ENCODE peak calls at places on chromosomes 3 and 15, in four cellular contexts. R is astrocyte of the spinal cord, Y is astrocyte, M is OCI-LY7. G is an unnamed sample.

GRCh38 chr3:71421820-71422566 is 161.5 kb downstream of the FOXP1 start:
- DNase-seq in R (no peak), Y (no peak), M (peak), G (no peak)

GRCh38 chr3:159191454-159191853 is 389.6 kb downstream of the MFSD1 start:
- DNase-seq in R (peak), Y (peak), M (no peak), G (peak)

GRCh38 chr3:46948830-46949671 is 27.5 kb downstream of the CCDC12 start:
- DNase-seq in Y (no peak), R (no peak), M (no peak), G (no peak)

GRCh38 chr15:33852570-33852969 is 115.7 kb upstream of the CHRM5 start:
- DNase-seq in Y (peak), M (no peak), R (peak), G (peak)

GRCh38 chr3:125353659-125354058 is 21.5 kb downstream of the ZNF148 start:
- DNase-seq in M (no peak), R (no peak), Y (no peak), G (no peak)

GRCh38 chr15:88709960-88710715 is 71.3 kb downstream of the ISG20 start:
- DNase-seq in M (no peak), Y (no peak), R (no peak), G (no peak)

GRCh38 chr15:51162865-51163762 is 68.4 kb upstream of the TNFAIP8L3 start:
- DNase-seq in Y (peak), R (peak), M (peak), G (peak)

GRCh38 chr3:175005193-175005592 is 146.1 kb downstream of the NAALADL2 start:
- DNase-seq in R (no peak), M (no peak), Y (no peak), G (no peak)

GRCh38 chr3:112327371-112327951 is 5.5 kb upstream of the CD200 start:
- DNase-seq in R (peak), M (peak), Y (peak), G (peak)

GRCh38 chr3:105598047-105598796 is 231.5 kb downstream of the ALCAM start:
- DNase-seq in R (peak), M (no peak), Y (peak), G (peak)

GRCh38 chr3:184574552-184575430 is 13.2 kb downstream of the EPHB3 start:
- DNase-seq in M (peak), Y (no peak), R (no peak), G (no peak)

GRCh38 chr3:132180337-132180791 is 136.8 kb upstream of the ACP3 start:
- DNase-seq in Y (peak), M (peak), R (peak), G (peak)

GRCh38 chr3:95049841-95050240 is 987.0 kb downstream of the NSUN3 start:
- DNase-seq in M (no peak), R (no peak), Y (no peak), G (no peak)

GRCh38 chr3:24545917-24546316 is 51.3 kb upstream of the THRB start:
- DNase-seq in M (no peak), R (no peak), Y (no peak), G (peak)

GRCh38 chr3:71581981-71582611 is 1.4 kb downstream of the FOXP1 start:
- DNase-seq in M (peak), Y (peak), R (peak), G (peak)

GRCh38 chr3:149901770-149902169 is 68.9 kb downstream of the PFN2 start:
- DNase-seq in R (no peak), Y (no peak), M (no peak), G (no peak)

GRCh38 chr3:149895339-149895738 is 75.4 kb downstream of the PFN2 start:
- DNase-seq in Y (no peak), R (no peak), M (no peak), G (no peak)

GRCh38 chr3:149900322-149900721 is 70.4 kb downstream of the PFN2 start:
- DNase-seq in R (no peak), M (no peak), Y (no peak), G (no peak)

GRCh38 chr3:149895807-149896206 is 74.9 kb downstream of the PFN2 start:
- DNase-seq in R (no peak), Y (no peak), M (no peak), G (no peak)

GRCh38 chr3:149898771-149899170 is 71.9 kb downstream of the PFN2 start:
- DNase-seq in Y (peak), R (peak), M (no peak), G (peak)
- H3K4me3 ChIP-seq in Y (no peak), R (no peak), M (no peak), G (no peak)

GRCh38 chr15:49832421-49832980 is 211.7 kb downstream of the DTWD1 start:
- DNase-seq in R (peak), M (peak), Y (no peak), G (peak)
- TF ChIP-seq CTCF in R (peak), M (peak), Y (peak), G (peak)

GRCh38 chr3:170154569-170155143 is 26.9 kb downstream of the PHC3 start:
- DNase-seq in M (peak), R (no peak), Y (no peak), G (no peak)

GRCh38 chr3:170155604-170156003 is 25.9 kb downstream of the PHC3 start:
- DNase-seq in M (peak), R (no peak), Y (no peak), G (no peak)

GRCh38 chr3:170149016-170149415 is 32.5 kb downstream of the PHC3 start:
- DNase-seq in M (no peak), Y (no peak), R (no peak), G (no peak)

GRCh38 chr3:170159459-170159858 is 22.1 kb downstream of the PHC3 start:
- DNase-seq in M (no peak), Y (no peak), R (no peak), G (no peak)

GRCh38 chr3:170154084-170154483 is 27.4 kb downstream of the PHC3 start:
- DNase-seq in Y (peak), M (no peak), R (peak), G (no peak)
- H3K4me3 ChIP-seq in Y (no peak), M (peak), R (no peak), G (no peak)

DNA sequence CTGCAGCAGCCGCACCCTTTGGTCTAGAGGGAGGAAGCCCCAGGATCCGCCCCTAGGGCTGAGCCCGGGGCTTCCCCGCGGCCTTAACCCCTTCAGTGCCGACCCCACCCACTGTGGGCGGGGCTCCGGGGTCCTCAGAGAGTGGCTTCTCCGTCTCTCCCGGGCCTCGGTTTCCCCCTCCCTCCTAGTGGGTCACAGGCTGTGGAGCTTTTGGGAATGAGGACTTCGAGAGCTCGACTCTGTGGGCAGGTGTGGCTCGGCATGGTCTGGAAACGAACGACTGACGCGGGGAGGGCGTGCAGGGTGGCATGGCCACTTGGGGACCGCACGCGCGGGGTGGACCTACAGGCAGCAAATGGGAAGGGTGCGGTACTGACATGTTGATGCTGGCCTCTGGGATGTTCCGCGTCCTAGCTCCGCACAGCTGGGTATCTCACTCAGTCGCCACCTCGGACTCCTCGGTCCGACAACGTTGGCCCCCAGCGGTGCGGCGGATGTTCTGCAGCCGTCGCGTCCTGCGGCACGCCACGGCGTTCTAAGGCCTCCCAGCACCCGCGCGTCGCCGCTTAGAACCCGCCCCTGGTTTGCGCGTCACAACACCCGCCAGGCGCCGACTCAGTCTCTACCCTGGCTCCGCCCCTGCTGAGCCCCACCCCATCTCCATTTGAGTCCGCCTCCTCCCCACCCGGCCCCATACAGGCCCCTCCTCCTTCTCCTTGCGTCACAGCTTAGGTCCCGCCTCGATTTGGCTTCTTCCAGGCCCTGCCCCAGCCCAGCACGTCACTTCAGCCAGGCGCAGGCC is at the start of the genes HYAL3 and NAA80:
- DNase-seq in M (peak), R (peak), Y (peak), G (peak)
- TF ChIP-seq CTCF in M (peak), R (no peak), Y (no peak), G (peak)

DNA sequence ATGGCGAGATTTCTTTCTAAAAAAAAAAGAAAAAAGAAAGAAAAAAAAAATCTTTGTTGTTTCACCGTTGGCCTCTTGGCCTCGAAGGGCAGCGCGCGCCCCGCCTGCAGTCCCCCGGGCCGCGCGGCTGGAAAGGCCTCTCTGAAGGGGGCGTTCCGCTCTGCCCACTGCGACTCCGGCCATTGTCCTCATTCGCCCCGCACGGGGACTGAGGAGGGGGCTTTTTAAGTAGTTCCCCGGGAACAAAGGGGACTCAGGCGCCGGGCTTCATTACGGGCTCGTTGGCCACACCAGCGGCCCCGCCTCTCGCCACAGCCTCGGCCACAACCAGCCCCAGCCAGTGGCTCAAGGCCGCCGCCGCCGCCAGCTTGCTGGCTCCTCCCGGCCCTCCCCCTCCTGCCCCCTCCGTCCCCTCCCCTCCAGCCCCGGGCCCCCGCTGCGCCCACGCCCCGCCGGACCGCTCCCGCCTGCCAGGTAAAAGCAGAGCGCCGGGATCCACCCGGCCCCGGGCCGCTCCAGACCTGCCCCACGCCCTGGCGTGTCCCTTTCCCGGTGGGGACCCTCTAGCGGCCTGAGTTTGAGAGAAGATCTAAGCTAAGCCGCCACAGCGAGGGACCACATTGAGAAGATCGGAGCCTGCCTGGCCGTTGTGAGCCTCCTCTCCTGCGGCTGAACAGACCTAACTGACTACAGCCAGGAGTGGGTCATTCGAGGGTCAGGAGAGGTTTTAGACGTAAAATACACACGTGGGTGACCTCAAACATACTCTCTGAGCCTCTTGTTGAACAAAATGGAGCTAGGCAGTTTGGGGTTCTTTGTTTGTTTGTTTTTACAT is 54.1 kb downstream of the CPN2 start:
- DNase-seq in Y (peak), R (no peak), M (no peak), G (no peak)
- H3K4me3 ChIP-seq in Y (peak), R (peak), M (no peak), G (peak)

GRCh38 chr15:37793851-37794250 is 140.6 kb upstream of the TMCO5A start:
- DNase-seq in Y (no peak), R (no peak), M (no peak), G (no peak)
- TF ChIP-seq CTCF in Y (no peak), R (peak), M (no peak), G (peak)

GRCh38 chr3:32432711-32433530 is 41.3 kb downstream of the CMTM7 start:
- DNase-seq in R (no peak), Y (no peak), M (peak), G (peak)
- H3K4me3 ChIP-seq in R (no peak), Y (no peak), M (peak), G (no peak)

GRCh38 chr3:134807189-134807588 is 12.1 kb downstream of the EPHB1 start:
- DNase-seq in M (no peak), Y (no peak), R (no peak), G (peak)
- TF ChIP-seq CTCF in M (no peak), Y (no peak), R (no peak), G (no peak)

G was measured in AG10803.